ENCODE peak calls at places on chromosomes 5 and 9, in nine cellular contexts. H, Q, O, F, J, U, Z, K and A are unnamed samples. For H3K4me1 and H3K9me3, the result is how much of the 10 kb centered on the place peaks cover.

GRCh38 chr9:7392161-7392560 is 407.4 kb downstream of the DMAC1 start:
- DNase-seq in F (no peak), K (no peak), Z (no peak), J (no peak), U (no peak), O (no peak), H (no peak), Q (no peak), A (no peak)

GRCh38 chr9:21615018-21615417 is 132.9 kb upstream of the IFNE start:
- DNase-seq in Z (no peak), O (no peak), H (no peak), U (no peak), Q (no peak), K (no peak), F (no peak), J (no peak), A (no peak)

GRCh38 chr5:60794691-60795090 is 49.4 kb downstream of the ELOVL7 start:
- DNase-seq in Z (no peak), F (no peak), U (no peak), Q (no peak), O (no peak), H (no peak), K (no peak), J (no peak), A (no peak)

GRCh38 chr9:116465591-116466288 is 221.4 kb upstream of the TRIM32 start:
- DNase-seq in J (no peak), K (no peak), Q (no peak), Z (no peak), U (no peak), O (no peak), H (no peak), F (no peak), A (no peak)

GRCh38 chr9:94906713-94907112 is 180.2 kb downstream of the AOPEP start:
- DNase-seq in F (no peak), K (no peak), U (no peak), Z (no peak), Q (no peak), O (no peak), H (no peak), J (no peak), A (no peak)

GRCh38 chr5:93582677-93583524 is at the start of gene NR2F1:
- DNase-seq in H (peak), Z (peak), O (peak), K (no peak), F (no peak), J (no peak), U (no peak), Q (peak), A (peak)

GRCh38 chr9:123418506-123418905 is 62.5 kb downstream of the CRB2 start:
- DNase-seq in K (no peak), Z (no peak), Q (no peak), O (no peak), F (peak), U (no peak), J (no peak), H (no peak), A (no peak)

GRCh38 chr9:37776328-37776727 is 8.5 kb downstream of the EXOSC3 start:
- DNase-seq in K (no peak), O (no peak), J (no peak), Q (peak), Z (no peak), H (no peak), U (no peak), F (no peak), A (no peak)

GRCh38 chr5:126449751-126450271 is 26.6 kb downstream of the GRAMD2B start:
- DNase-seq in H (peak), J (no peak), Q (peak), K (no peak), O (no peak), U (peak), F (no peak), Z (no peak), A (peak)

GRCh38 chr5:73591698-73592501 is 26.4 kb downstream of the UTP15 start:
- DNase-seq in Q (peak), K (no peak), Z (no peak), F (no peak), O (no peak), U (no peak), H (no peak), J (no peak), A (no peak)

GRCh38 chr5:122846051-122846567 is 696 bp downstream of the SNX24 start:
- DNase-seq in F (no peak), O (peak), J (no peak), K (no peak), H (no peak), Z (no peak), U (no peak), Q (peak), A (no peak)

GRCh38 chr9:18759836-18760235 is 273.2 kb downstream of the SAXO1 start:
- DNase-seq in H (no peak), O (no peak), Q (no peak), K (no peak), U (no peak), F (no peak), Z (no peak), J (no peak), A (no peak)

GRCh38 chr5:2992806-2993205 is 241.3 kb upstream of the IRX2 start:
- DNase-seq in O (no peak), K (no peak), F (no peak), U (no peak), Q (no peak), H (no peak), Z (no peak), J (no peak), A (no peak)

GRCh38 chr5:76426391-76426802 is 23.3 kb downstream of the IQGAP2 start:
- DNase-seq in H (no peak), O (no peak), U (no peak), K (no peak), J (no peak), Q (no peak), F (no peak), Z (no peak), A (no peak)

GRCh38 chr5:107155667-107156066 is 515.1 kb downstream of the EFNA5 start:
- DNase-seq in J (no peak), K (no peak), H (no peak), O (no peak), Z (no peak), Q (no peak), F (no peak), U (no peak), A (no peak)

GRCh38 chr5:107154598-107154997 is 516.1 kb downstream of the EFNA5 start:
- DNase-seq in H (no peak), Z (no peak), O (no peak), J (no peak), F (no peak), Q (no peak), U (no peak), K (no peak), A (no peak)

GRCh38 chr5:107157811-107158210 is 512.9 kb downstream of the EFNA5 start:
- DNase-seq in O (no peak), K (no peak), U (no peak), Z (no peak), Q (no peak), F (no peak), H (no peak), J (peak), A (no peak)

GRCh38 chr5:107149243-107149642 is 521.5 kb downstream of the EFNA5 start:
- DNase-seq in K (no peak), O (no peak), J (no peak), U (peak), H (no peak), Z (no peak), Q (no peak), F (no peak), A (no peak)

GRCh38 chr5:107153304-107153703 is 517.4 kb downstream of the EFNA5 start:
- DNase-seq in J (no peak), K (no peak), Z (no peak), U (no peak), F (no peak), O (peak), H (no peak), Q (no peak), A (no peak)
- H3K4me1 ChIP-seq in J (under half), K (under half), Z (under half), U (under half), F (under half), O (under half), H (under half), Q (under half), A (under half)

GRCh38 chr5:177455661-177456590 is 9.3 kb downstream of the PRR7 start:
- DNase-seq in J (peak), Z (peak), H (peak), U (no peak), F (peak), K (peak), Q (peak), O (peak), A (peak)

GRCh38 chr5:177456591-177456964 is 10.0 kb downstream of the PRR7 start:
- DNase-seq in U (no peak), F (no peak), O (no peak), K (no peak), Z (no peak), J (peak), Q (no peak), H (no peak), A (no peak)

GRCh38 chr5:177454397-177455035 is 7.9 kb downstream of the PRR7 start:
- DNase-seq in F (peak), O (peak), J (peak), H (peak), Z (peak), U (no peak), Q (peak), K (peak), A (peak)

GRCh38 chr5:177453852-177454396 is 7.3 kb downstream of the PRR7 start:
- DNase-seq in Q (no peak), H (no peak), U (no peak), J (no peak), F (no peak), O (peak), Z (peak), K (no peak), A (peak)

DNA sequence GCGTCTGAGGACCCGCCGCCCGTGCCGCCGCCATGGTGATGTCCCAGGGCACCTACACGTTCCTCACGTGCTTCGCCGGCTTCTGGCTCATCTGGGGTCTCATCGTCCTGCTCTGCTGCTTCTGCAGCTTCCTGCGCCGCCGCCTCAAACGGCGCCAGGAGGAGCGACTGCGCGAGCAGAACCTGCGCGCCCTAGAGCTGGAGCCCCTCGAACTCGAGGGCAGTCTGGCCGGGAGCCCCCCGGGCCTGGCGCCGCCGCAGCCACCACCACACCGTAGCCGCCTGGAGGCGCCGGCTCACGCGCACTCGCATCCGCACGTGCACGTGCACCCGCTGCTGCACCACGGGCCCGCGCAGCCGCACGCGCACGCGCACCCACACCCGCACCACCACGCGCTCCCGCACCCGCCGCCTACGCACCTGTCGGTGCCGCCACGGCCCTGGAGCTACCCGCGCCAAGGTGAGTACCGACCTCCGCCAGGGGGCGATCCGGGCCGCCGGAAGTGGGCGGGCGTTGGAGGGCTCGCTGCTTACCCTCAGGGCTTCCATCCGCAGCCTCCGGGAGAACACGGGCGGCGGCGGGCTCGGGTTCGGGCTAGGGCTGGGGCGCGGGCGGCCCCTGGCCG is 8.5 kb downstream of the PRR7 start:
- DNase-seq in K (peak), Z (peak), O (peak), J (peak), U (no peak), F (no peak), H (peak), Q (peak), A (peak)
- TF ChIP-seq POLR2A in K (peak), Z (peak), O (peak), J (no peak), U (no peak), F (no peak), H (peak), Q (no peak), A (no peak)

GRCh38 chr5:141258464-141258863 is 13.3 kb downstream of the PCDHB15 start:
- DNase-seq in Z (no peak), J (no peak), K (no peak), O (no peak), Q (no peak), H (no peak), F (no peak), U (no peak), A (no peak)

GRCh38 chr5:141261238-141261546 is 16.0 kb downstream of the PCDHB15 start:
- DNase-seq in F (no peak), Q (no peak), J (no peak), U (no peak), Z (no peak), H (no peak), K (no peak), O (no peak), A (no peak)

GRCh38 chr5:141260458-141261237 is 15.5 kb downstream of the PCDHB15 start:
- DNase-seq in O (no peak), K (no peak), Q (peak), J (no peak), U (no peak), F (no peak), Z (no peak), H (no peak), A (no peak)

DNA sequence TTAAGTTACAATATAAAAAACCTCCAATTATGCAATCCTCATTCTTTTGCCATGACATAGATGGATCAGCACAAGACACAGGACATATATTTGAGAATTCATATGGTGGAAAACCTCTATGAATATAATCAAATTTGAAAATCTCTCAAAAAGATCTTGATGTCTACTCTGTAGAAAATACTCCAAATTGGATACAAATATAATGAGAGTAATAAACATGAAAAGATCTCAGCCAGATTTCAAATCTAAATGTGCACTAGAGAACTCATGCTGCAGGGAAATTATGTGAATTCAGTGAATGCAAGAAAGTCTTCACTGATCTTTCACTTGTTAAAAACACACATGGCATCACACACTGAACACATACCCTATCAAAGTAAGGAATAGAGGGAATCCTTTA is 13.8 kb downstream of the PCDHB15 start:
- DNase-seq in U (no peak), O (no peak), K (no peak), F (no peak), Z (no peak), H (no peak), J (no peak), Q (no peak), A (no peak)
- H3K9me3 ChIP-seq in U (under half), O (under half), K (under half), F (half or more), Z (half or more), H (half or more), J (half or more), Q (under half), A (half or more)

GRCh38 chr5:111233050-111233370 is 8.8 kb downstream of the CAMK4 start:
- DNase-seq in H (no peak), Q (no peak), J (no peak), Z (no peak), U (no peak), K (no peak), O (no peak), F (no peak), A (no peak)
- H3K4me1 ChIP-seq in H (under half), Q (under half), J (under half), Z (under half), U (half or more), K (under half), O (under half), F (under half), A (under half)

GRCh38 chr5:7897014-7897600 is 28.2 kb downstream of the MTRR start:
- DNase-seq in H (no peak), K (no peak), Z (peak), J (no peak), U (no peak), F (no peak), Q (peak), O (no peak), A (peak)
- TF ChIP-seq POLR2A in H (no peak), K (no peak), Z (no peak), J (no peak), U (no peak), F (no peak), Q (no peak), O (no peak), A (no peak)

GRCh38 chr9:70363760-70364159 is 50.7 kb downstream of the KLF9 start:
- DNase-seq in F (no peak), K (no peak), U (no peak), H (no peak), J (no peak), Z (no peak), O (no peak), Q (no peak), A (no peak)

GRCh38 chr9:70367305-70367930 is 47.0 kb downstream of the KLF9 start:
- DNase-seq in H (no peak), K (no peak), U (no peak), F (no peak), Z (no peak), Q (no peak), J (no peak), O (no peak), A (no peak)

GRCh38 chr9:70362952-70363351 is 51.5 kb downstream of the KLF9 start:
- DNase-seq in K (no peak), O (no peak), H (no peak), U (no peak), Z (no peak), Q (peak), F (no peak), J (no peak), A (peak)
- H3K9me3 ChIP-seq in K (under half), O (under half), H (under half), U (under half), Z (under half), Q (under half), F (under half), J (under half), A (under half)